ENCODE peak calls at places on chromosomes 3 and 15, in four cellular contexts. S, F, P and L are unnamed samples.

GRCh38 chr3:169846458-169847193 is 23.1 kb downstream of the LRRC31 start:
- DNase-seq in S (peak), F (no peak), P (no peak), L (no peak)

GRCh38 chr15:62658498-62658897 is 384.0 kb upstream of the TPM1 start:
- DNase-seq in S (no peak), F (peak), P (no peak), L (no peak)

GRCh38 chr3:77859131-77859530 is 819.2 kb downstream of the ROBO2 start:
- DNase-seq in S (no peak), F (no peak), P (no peak), L (no peak)

GRCh38 chr3:127069814-127070440 is 87.0 kb downstream of the PLXNA1 start:
- DNase-seq in S (no peak), F (no peak), P (no peak), L (no peak)

GRCh38 chr3:31695280-31696008 is 162.7 kb downstream of the STT3B start:
- DNase-seq in S (no peak), F (peak), P (no peak), L (no peak)

GRCh38 chr3:58041826-58042324 is 33.7 kb downstream of the FLNB start:
- DNase-seq in S (peak), F (no peak), P (peak), L (no peak)

GRCh38 chr15:90905306-90906180 is 2.4 kb downstream of the MAN2A2 start:
- DNase-seq in S (no peak), F (no peak), P (no peak), L (no peak)

GRCh38 chr15:88727439-88727838 is 75.8 kb upstream of the ACAN start:
- DNase-seq in S (no peak), F (no peak), P (no peak), L (no peak)

GRCh38 chr3:134333522-134334181 is 40.6 kb downstream of the AMOTL2 start:
- DNase-seq in S (no peak), F (no peak), P (peak), L (peak)

GRCh38 chr3:53614307-53614706 is 119.9 kb downstream of the CACNA1D start:
- DNase-seq in S (no peak), F (no peak), P (no peak), L (no peak)

GRCh38 chr15:73686781-73687256 is 2.6 kb downstream of the CD276 start:
- DNase-seq in S (no peak), F (peak), P (no peak), L (no peak)

GRCh38 chr3:16300881-16301359 is 35.9 kb downstream of the OXNAD1 start:
- DNase-seq in S (peak), F (no peak), P (no peak), L (no peak)

GRCh38 chr3:105791919-105792786 is 76.7 kb downstream of the CBLB start:
- DNase-seq in S (no peak), F (peak), P (peak), L (no peak)

GRCh38 chr15:77727635-77728311 is 95.1 kb upstream of the LINGO1 start:
- DNase-seq in S (no peak), F (no peak), P (no peak), L (no peak)

GRCh38 chr15:59174846-59175831 is 31.5 kb upstream of the LDHAL6B start:
- DNase-seq in S (no peak), F (peak), P (peak), L (peak)

GRCh38 chr15:64430000-64430735 is 30.2 kb upstream of the ZNF609 start:
- DNase-seq in S (peak), F (peak), P (no peak), L (peak)

GRCh38 chr15:64089553-64090280 is 3.9 kb downstream of the CIAO2A start:
- DNase-seq in S (peak), F (no peak), P (no peak), L (no peak)

GRCh38 chr3:12841085-12841969 is at the start of gene RPL32:
- DNase-seq in S (peak), F (peak), P (peak), L (peak)

GRCh38 chr3:18900994-18901393 is 247.3 kb upstream of the KCNH8 start:
- DNase-seq in S (peak), F (no peak), P (no peak), L (no peak)

GRCh38 chr3:49410844-49411549 is 779 bp downstream of the RHOA start:
- DNase-seq in S (no peak), F (no peak), P (no peak), L (no peak)

GRCh38 chr3:58021962-58022361 is 13.7 kb downstream of the FLNB start:
- DNase-seq in S (no peak), F (no peak), P (peak), L (no peak)

DNA sequence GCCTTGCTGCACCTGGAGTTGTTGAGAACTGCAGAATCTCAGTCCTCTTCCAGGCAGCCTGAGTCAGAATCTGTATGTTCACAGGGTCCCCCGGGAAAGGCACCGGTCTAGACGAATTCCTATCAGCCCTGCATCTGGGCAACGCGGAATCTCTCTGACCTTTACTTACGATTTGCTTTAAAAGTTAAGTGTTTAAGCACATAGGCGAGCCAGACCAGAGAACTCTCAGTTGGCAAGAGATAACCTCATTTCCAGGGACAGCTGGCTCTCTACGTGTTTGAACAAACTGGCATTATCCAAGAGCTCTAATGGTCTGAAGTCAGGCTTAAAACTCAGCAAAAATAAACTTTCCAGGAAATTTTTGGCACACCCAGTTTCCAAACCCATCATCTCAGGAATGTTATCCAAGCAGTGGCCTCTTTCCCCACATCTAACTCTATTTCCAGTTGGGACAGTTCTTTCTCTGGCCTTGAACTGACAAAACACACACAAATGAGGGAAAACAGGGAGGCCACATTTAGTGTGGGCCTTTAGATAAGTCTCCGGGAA is 53.4 kb downstream of the HES1 start:
- DNase-seq in S (no peak), F (no peak), P (no peak), L (no peak)
- TF ChIP-seq FOXK2 in S (no peak), F (no peak), P (no peak), L (no peak)

GRCh38 chr3:119639494-119640350 is 20.7 kb downstream of the POPDC2 start:
- DNase-seq in S (no peak), F (no peak), P (no peak), L (no peak)
- TF ChIP-seq FOXK2 in S (no peak), F (no peak), P (no peak), L (no peak)

DNA sequence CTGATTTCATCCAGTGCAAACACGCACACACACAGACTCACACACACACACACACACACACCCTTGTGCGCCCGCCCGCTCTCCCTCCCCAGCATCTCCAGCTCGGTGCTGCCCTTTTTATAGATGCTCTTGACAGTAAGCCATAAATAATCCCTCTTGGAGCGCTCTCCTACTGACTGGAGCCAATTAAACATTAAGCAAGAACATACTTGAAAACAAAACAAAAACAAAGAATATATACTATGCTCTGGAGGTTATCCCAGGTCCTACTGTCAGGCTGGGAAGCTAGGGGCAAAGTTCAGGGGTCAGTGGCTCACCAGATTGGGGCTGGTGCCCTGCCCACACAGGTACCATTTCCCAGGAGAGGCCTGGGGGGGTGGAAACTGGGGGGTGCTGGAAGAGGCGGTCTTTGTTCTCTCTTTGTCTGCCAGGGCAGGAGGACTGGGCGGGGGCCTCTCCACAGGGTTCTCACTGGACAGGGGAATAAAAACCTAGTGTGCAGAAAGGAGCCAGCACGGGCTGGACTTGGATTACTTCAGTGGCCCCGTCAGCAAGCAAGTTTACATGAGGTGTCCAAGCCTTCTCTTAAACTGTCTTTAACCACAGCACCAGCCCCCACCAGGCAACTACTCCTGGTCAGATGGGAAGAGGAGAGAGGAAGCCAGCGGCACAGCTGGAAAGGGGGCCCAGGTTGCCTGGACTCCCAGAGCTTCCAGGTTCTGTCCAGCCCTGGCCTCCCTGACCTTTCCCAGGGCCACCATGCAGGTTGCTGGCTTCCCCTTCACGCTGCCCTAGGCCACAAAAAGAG is 16.1 kb downstream of the BMF start:
- DNase-seq in S (no peak), F (no peak), P (peak), L (no peak)
- TF ChIP-seq FOXK2 in S (no peak), F (no peak), P (no peak), L (no peak)

GRCh38 chr3:28856796-28857195 is 424.1 kb upstream of the RBMS3 start:
- DNase-seq in S (no peak), F (no peak), P (no peak), L (no peak)
- TF ChIP-seq FOXK2 in S (no peak), F (no peak), P (no peak), L (no peak)

GRCh38 chr3:178618197-178618596 is 82.0 kb downstream of the KCNMB2 start:
- DNase-seq in S (no peak), F (peak), P (no peak), L (no peak)

GRCh38 chr3:178623666-178624255 is 87.5 kb downstream of the KCNMB2 start:
- DNase-seq in S (no peak), F (no peak), P (no peak), L (no peak)

GRCh38 chr3:178618907-178619306 is 82.7 kb downstream of the KCNMB2 start:
- DNase-seq in S (no peak), F (no peak), P (no peak), L (no peak)
- TF ChIP-seq FOXK2 in S (no peak), F (no peak), P (no peak), L (no peak)

DNA sequence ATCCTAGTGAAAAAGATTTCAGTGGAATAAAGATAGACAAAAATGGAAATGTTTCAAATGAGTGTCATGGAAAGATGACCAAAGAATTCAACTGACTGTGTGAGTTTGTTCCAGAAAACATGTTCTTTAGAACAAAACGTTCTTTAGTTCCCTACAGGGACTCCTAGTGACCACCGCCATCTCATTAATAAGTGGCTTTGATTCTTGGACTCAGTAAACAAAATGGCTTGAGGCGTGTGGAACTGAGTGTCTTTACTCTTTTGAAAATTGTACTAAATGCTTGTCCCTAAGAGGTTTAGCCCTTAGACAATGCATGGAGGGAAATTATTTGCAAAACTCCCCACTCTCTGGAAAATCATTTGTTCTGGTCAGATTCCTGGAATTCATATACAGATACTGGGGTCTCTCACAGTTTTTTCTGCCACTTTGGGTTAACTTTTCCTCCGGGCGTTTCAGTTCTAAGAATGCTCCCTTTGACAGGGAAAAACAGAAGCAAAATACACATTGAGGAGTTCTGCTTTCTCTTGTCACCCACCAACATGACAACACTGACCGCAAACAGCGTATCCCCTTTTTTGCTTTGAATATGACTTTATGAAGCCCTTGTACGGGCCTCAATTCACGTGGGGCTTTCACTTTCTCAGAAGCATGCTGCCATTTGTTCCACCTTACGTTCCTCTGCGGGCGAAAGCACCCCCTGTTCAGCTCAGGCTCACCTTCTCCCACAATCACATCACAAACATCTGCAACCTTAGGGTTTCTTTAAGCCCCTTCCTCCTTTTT is 15.3 kb upstream of the NRROS start:
- DNase-seq in S (no peak), F (no peak), P (no peak), L (no peak)
- TF ChIP-seq FOXK2 in S (no peak), F (no peak), P (no peak), L (no peak)

GRCh38 chr15:25236861-25237155 is 202.0 kb downstream of the UBE3A start:
- DNase-seq in S (no peak), F (no peak), P (no peak), L (no peak)
- TF ChIP-seq FOXK2 in S (no peak), F (no peak), P (no peak), L (no peak)

DNA sequence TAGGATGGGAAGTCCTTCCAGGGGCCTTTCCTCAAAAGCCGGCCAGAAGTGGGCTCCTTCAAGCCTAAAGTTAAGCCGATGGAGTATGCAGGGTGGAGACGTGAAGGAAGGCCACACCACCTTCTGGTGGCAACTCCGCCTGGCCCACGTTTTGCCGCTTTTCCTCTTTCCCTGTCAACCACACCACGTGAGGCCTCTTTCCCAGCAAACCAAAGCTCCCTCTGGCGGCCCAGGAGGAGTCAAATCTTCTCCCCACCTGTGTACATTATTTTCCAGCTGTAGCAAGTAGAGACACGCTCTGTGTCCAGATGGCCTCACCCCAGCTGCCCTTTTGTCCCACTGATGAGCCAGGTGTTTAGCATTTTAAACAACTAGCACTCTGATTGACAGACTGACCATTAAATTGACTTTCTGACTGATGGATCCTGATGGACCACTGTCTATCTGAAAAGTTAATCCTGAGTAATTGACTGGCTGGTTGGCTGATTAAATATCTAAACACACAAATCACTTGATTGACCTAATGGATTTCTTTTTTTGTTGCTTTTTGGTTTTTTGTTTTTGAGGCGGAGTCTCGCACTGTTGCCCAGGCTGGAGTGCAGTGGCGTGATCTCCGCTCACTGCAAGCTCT is 59.6 kb upstream of the ZBTB38 start:
- DNase-seq in S (no peak), F (peak), P (peak), L (peak)
- TF ChIP-seq FOXK2 in S (no peak), F (peak), P (no peak), L (no peak)